ENCODE peak calls at places on chromosome 15, in four cellular contexts. Q is cardiac fibroblast, N is neuronal stem cell, T is T-helper 9 cell. X is an unnamed sample.

GRCh38 chr15:34239151-34239761 is 14.4 kb downstream of the EMC4 start:
- DNase-seq in Q (peak; percentile 69), N (no peak), T (no peak), X (no peak)

GRCh38 chr15:38524156-38524555 is 40.5 kb downstream of the RASGRP1 start:
- DNase-seq in Q (no peak), N (no peak), T (no peak), X (no peak)

GRCh38 chr15:61025746-61026256 is 203.3 kb downstream of the RORA start:
- DNase-seq in Q (no peak), N (no peak), T (no peak), X (no peak)

GRCh38 chr15:43317566-43318184 is 12.7 kb downstream of the LCMT2 start:
- DNase-seq in Q (no peak), N (no peak), T (no peak), X (peak; percentile 17)

GRCh38 chr15:33045066-33045810 is 149.3 kb downstream of the FMN1 start:
- DNase-seq in Q (peak; percentile 27), N (no peak), T (no peak), X (no peak)

GRCh38 chr15:45863881-45864580 is 229.2 kb downstream of the SQOR start:
- DNase-seq in Q (no peak), N (no peak), T (no peak), X (no peak)

GRCh38 chr15:90823455-90823974 is 44.9 kb upstream of the FURIN start:
- DNase-seq in Q (no peak), N (no peak), T (no peak), X (no peak)

GRCh38 chr15:94234300-94234699 is 2.9 kb downstream of the MCTP2 start:
- DNase-seq in Q (peak; percentile 13), N (no peak), T (no peak), X (no peak)

GRCh38 chr15:26011916-26012315 is 148.8 kb upstream of the ATP10A start:
- DNase-seq in Q (no peak), N (no peak), T (no peak), X (no peak)

GRCh38 chr15:66749841-66750575 is 48.0 kb downstream of the SMAD6 start:
- DNase-seq in Q (no peak), N (no peak), T (no peak), X (no peak)

GRCh38 chr15:70182858-70183695 is 85.4 kb upstream of the TLE3 start:
- DNase-seq in Q (no peak), N (no peak), T (no peak), X (no peak)

GRCh38 chr15:40016224-40016865 is 22.6 kb downstream of the SRP14 start:
- DNase-seq in Q (peak; percentile 57), N (no peak), T (no peak), X (no peak)

X was measured in neural progenitor cell.